ENCODE peak calls at places on chromosomes 6 and 20, in nine cellular contexts. P, W, F, S, H, N, O, A and Z are unnamed samples.
A peak's percentile ranks its signal among the peaks of the same experiment; 100 is the strongest.

GRCh38 chr20:24579475-24579874 is 110.0 kb downstream of the SYNDIG1 start:
- DNase-seq in O (no peak), W (no peak), H (no peak), N (no peak), F (no peak), S (no peak), P (no peak), A (no peak), Z (no peak)

GRCh38 chr6:68333444-68333843 is 301.6 kb upstream of the ADGRB3 start:
- DNase-seq in A (no peak), F (no peak), H (no peak), W (no peak), P (no peak), O (no peak), N (no peak), S (no peak), Z (no peak)

GRCh38 chr6:37083243-37084138 is 78.0 kb downstream of the FGD2 start:
- DNase-seq in F (peak; percentile 68), N (no peak), P (peak; percentile 51), H (no peak), W (no peak), A (peak; percentile 60), O (peak; percentile 89), S (peak; percentile 99), Z (peak; percentile 55)

GRCh38 chr6:55293116-55293515 is 34.2 kb upstream of the GFRAL start:
- DNase-seq in N (no peak), O (peak; percentile 36), H (no peak), S (peak; percentile 31), W (no peak), P (no peak), A (no peak), F (no peak), Z (no peak)

GRCh38 chr20:43058077-43058476 is 131.6 kb downstream of the PTPRT start:
- DNase-seq in O (no peak), S (no peak), A (no peak), N (no peak), F (no peak), P (no peak), H (no peak), W (no peak), Z (no peak)

GRCh38 chr20:61923371-61924166 is 142.1 kb downstream of the TAF4 start:
- DNase-seq in H (no peak), O (no peak), S (no peak), P (no peak), F (no peak), A (no peak), W (no peak), N (no peak), Z (no peak)

GRCh38 chr6:47343631-47344421 is 34.1 kb upstream of the TNFRSF21 start:
- DNase-seq in A (no peak), W (no peak), S (peak; percentile 5), H (no peak), P (peak; percentile 41), N (no peak), O (peak; percentile 23), F (no peak), Z (no peak)

GRCh38 chr6:29887819-29888581 is 54.3 kb upstream of the HLA-A start:
- DNase-seq in O (peak; percentile 58), W (peak; percentile 21), S (peak; percentile 26), P (peak; percentile 95), A (no peak), F (peak; percentile 33), H (peak; percentile 71), N (no peak), Z (peak; percentile 85)

GRCh38 chr6:142946924-142947701 is 2.1 kb upstream of the HIVEP2 start:
- DNase-seq in S (peak; percentile 79), P (peak; percentile 91), H (peak; percentile 70), O (peak; percentile 84), N (peak; percentile 32), A (no peak), W (peak; percentile 18), F (peak; percentile 70), Z (peak; percentile 87)

GRCh38 chr6:133568970-133569889 is 319.7 kb upstream of the TCF21 start:
- DNase-seq in S (peak; percentile 86), H (peak; percentile 21), O (peak; percentile 98), N (no peak), A (no peak), F (peak; percentile 48), P (no peak), W (no peak), Z (no peak)

GRCh38 chr6:81969814-81970213 is 217.3 kb upstream of the TENT5A start:
- DNase-seq in W (no peak), S (no peak), O (no peak), H (peak; percentile 13), A (no peak), P (no peak), F (no peak), N (no peak), Z (no peak)

GRCh38 chr6:162750776-162751175 is 23.0 kb downstream of the PACRG start:
- DNase-seq in A (no peak), N (no peak), P (no peak), F (no peak), O (peak; percentile 79), H (no peak), W (no peak), S (no peak), Z (no peak)

GRCh38 chr6:84738996-84739865 is 25.2 kb downstream of the TBX18 start:
- DNase-seq in S (peak; percentile 55), N (no peak), H (no peak), A (no peak), W (no peak), O (peak; percentile 96), F (no peak), P (no peak), Z (no peak)

GRCh38 chr20:32040142-32040953 is 11.7 kb upstream of the HCK start:
- DNase-seq in P (no peak), O (peak; percentile 87), S (no peak), F (no peak), N (no peak), W (no peak), H (no peak), A (no peak), Z (no peak)

GRCh38 chr6:158654498-158654897 is 4.6 kb downstream of the SYTL3 start:
- DNase-seq in O (peak; percentile 57), H (no peak), P (peak; percentile 60), A (no peak), N (no peak), S (peak; percentile 92), W (no peak), F (no peak), Z (no peak)

GRCh38 chr6:132811276-132811675 is 3.1 kb upstream of the RPS12 start:
- DNase-seq in P (no peak), N (no peak), H (no peak), O (no peak), A (no peak), F (no peak), S (peak; percentile 38), W (no peak), Z (no peak)

GRCh38 chr6:42197574-42198362 is 3.0 kb upstream of the GUCA1B start:
- DNase-seq in H (no peak), O (peak; percentile 42), A (peak; percentile 66), F (no peak), P (no peak), W (no peak), S (peak; percentile 89), N (no peak), Z (no peak)

GRCh38 chr20:10537850-10538480 is 102.9 kb downstream of the SLX4IP start:
- DNase-seq in S (peak; percentile 53), O (peak; percentile 29), H (no peak), A (no peak), N (no peak), P (no peak), F (no peak), W (no peak), Z (no peak)

GRCh38 chr20:44800398-44801046 is 9.8 kb downstream of the RIMS4 start:
- DNase-seq in A (no peak), N (no peak), W (no peak), S (no peak), H (peak; percentile 40), P (no peak), F (no peak), O (no peak), Z (no peak)
- TF ChIP-seq CTCF in A (no peak), N (no peak), W (peak; percentile 30), S (peak; percentile 30), H (peak; percentile 26), P (no peak), F (no peak), O (no peak), Z (no peak)

GRCh38 chr20:574297-574942 is 30.8 kb upstream of the CSNK2A1 start:
- DNase-seq in F (no peak), H (no peak), S (no peak), A (no peak), W (no peak), N (no peak), O (no peak), P (no peak), Z (no peak)
- TF ChIP-seq CTCF in F (no peak), H (no peak), S (no peak), A (no peak), W (no peak), N (no peak), O (no peak), P (no peak), Z (no peak)

GRCh38 chr6:149961728-149962425 is 1.9 kb upstream of the ULBP1 start:
- DNase-seq in H (no peak), O (peak; percentile 30), W (no peak), P (no peak), A (no peak), F (no peak), S (peak; percentile 21), N (no peak), Z (no peak)
- TF ChIP-seq CTCF in H (peak; percentile 18), O (no peak), W (peak; percentile 36), P (no peak), A (peak; percentile 20), F (no peak), S (peak; percentile 21), N (no peak), Z (no peak)

GRCh38 chr6:56905378-56905777 is 49.5 kb upstream of the BEND6 start:
- DNase-seq in A (no peak), W (no peak), H (no peak), N (no peak), P (no peak), S (no peak), F (no peak), O (no peak), Z (no peak)

GRCh38 chr6:56906752-56907151 is 48.2 kb upstream of the BEND6 start:
- DNase-seq in W (no peak), O (peak; percentile 13), F (no peak), A (no peak), P (no peak), S (no peak), H (no peak), N (no peak), Z (no peak)

GRCh38 chr6:56900784-56901183 is 54.1 kb upstream of the BEND6 start:
- DNase-seq in H (no peak), W (no peak), N (no peak), F (no peak), P (no peak), S (no peak), A (no peak), O (no peak), Z (no peak)

GRCh38 chr6:56902551-56903464 is 52.1 kb upstream of the BEND6 start:
- DNase-seq in F (no peak), W (no peak), S (peak; percentile 92), P (peak; percentile 30), O (peak; percentile 39), A (no peak), H (no peak), N (no peak), Z (no peak)

DNA sequence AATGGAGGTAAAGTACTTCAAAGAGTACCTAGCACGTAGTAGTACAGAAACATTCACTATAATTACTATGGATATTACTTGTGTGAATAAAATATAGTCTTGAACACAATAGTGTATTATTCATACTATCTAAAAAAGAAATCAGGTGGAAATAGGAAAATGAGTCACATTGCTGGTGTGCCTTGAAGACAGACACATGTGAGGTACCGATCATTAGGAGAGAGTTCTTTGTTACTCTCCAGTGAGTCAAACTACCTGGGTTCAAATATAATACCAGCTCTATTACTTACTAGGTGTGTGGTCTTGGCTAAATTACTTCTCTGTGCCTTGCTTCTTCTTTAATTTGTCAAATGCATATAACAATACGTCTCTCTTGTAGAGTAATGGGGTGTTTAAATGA is 50.8 kb upstream of the BEND6 start:
- DNase-seq in W (no peak), H (no peak), P (no peak), A (no peak), N (no peak), F (no peak), S (no peak), O (peak; percentile 73), Z (no peak)
- TF ChIP-seq CTCF in W (no peak), H (no peak), P (no peak), A (no peak), N (no peak), F (no peak), S (no peak), O (no peak), Z (no peak)